ENCODE peak calls at places on chromosomes 6 and 20, in five cellular contexts. F, I, V, R and H are unnamed samples.

GRCh38 chr20:46312075-46312944 is 4.0 kb upstream of the CDH22 start:
- DNase-seq in V (no peak), F (no peak), I (no peak), R (no peak), H (no peak)

GRCh38 chr20:49345538-49345937 is 67.7 kb upstream of the ZNFX1 start:
- DNase-seq in I (no peak), F (no peak), R (no peak), V (no peak), H (no peak)

GRCh38 chr6:144652292-144652891 is 367.3 kb downstream of the UTRN start:
- DNase-seq in R (no peak), V (no peak), I (no peak), F (no peak), H (no peak)

GRCh38 chr20:53413188-53413631 is 180.4 kb downstream of the ZNF217 start:
- DNase-seq in R (peak), V (no peak), F (no peak), I (peak), H (peak)

GRCh38 chr20:63932606-63933160 is 23.5 kb downstream of the UCKL1 start:
- DNase-seq in I (no peak), R (no peak), F (peak), V (no peak), H (no peak)

GRCh38 chr6:32609731-32610640 is 20.3 kb upstream of the HLA-DRB1 start:
- DNase-seq in I (peak), V (peak), R (peak), F (no peak), H (peak)

GRCh38 chr6:116145786-116146675 is 20.1 kb upstream of the COL10A1 start:
- DNase-seq in I (no peak), F (no peak), V (no peak), R (no peak), H (no peak)

GRCh38 chr6:84314377-84314898 is 87.0 kb upstream of the CEP162 start:
- DNase-seq in I (no peak), V (no peak), R (no peak), F (no peak), H (no peak)

GRCh38 chr20:64188682-64189529 is 24.7 kb downstream of the MYT1 start:
- DNase-seq in R (no peak), V (no peak), F (no peak), I (peak), H (no peak)

GRCh38 chr20:32007787-32008616 is 2.2 kb upstream of the CCM2L start:
- DNase-seq in R (no peak), I (no peak), V (no peak), F (peak), H (no peak)

GRCh38 chr6:98828991-98829411 is 5.4 kb upstream of the POU3F2 start:
- DNase-seq in V (no peak), F (no peak), R (no peak), I (no peak), H (no peak)

GRCh38 chr6:31947070-31947675 is 1.3 kb downstream of the CFB start:
- DNase-seq in V (no peak), I (no peak), F (no peak), R (no peak), H (no peak)

GRCh38 chr20:24781061-24781980 is 167.7 kb upstream of the CST7 start:
- DNase-seq in V (no peak), R (peak), F (peak), I (no peak), H (peak)

GRCh38 chr6:13586936-13587542 is 12.6 kb downstream of the SIRT5 start:
- DNase-seq in I (no peak), V (no peak), F (no peak), R (no peak), H (no peak)

GRCh38 chr6:49003348-49003747 is 459.7 kb downstream of the MMUT start:
- DNase-seq in F (no peak), V (no peak), I (no peak), R (no peak), H (no peak)

GRCh38 chr6:39166189-39166917 is 51.4 kb upstream of the SAYSD1 start:
- DNase-seq in R (peak), F (peak), V (no peak), I (peak), H (peak)

GRCh38 chr6:152135755-152136448 is 328.4 kb downstream of the ESR1 start:
- DNase-seq in R (no peak), F (no peak), I (no peak), V (no peak), H (no peak)

GRCh38 chr6:104607501-104607900 is 252.2 kb downstream of the HACE1 start:
- DNase-seq in F (no peak), R (no peak), V (no peak), I (no peak), H (no peak)

GRCh38 chr6:32852018-32852843 is 1.3 kb downstream of the TAP1 start:
- DNase-seq in F (peak), I (peak), V (no peak), R (no peak), H (peak)